ENCODE peak calls at places on chromosomes 12 and 14, in four cellular contexts. I is HL-60, Z is K562, N is GM12878. R is an unnamed sample.

GRCh38 chr12:8446642-8447547 is 8.9 kb upstream of the CLEC6A start:
- DNase-seq in N (no peak), I (no peak), Z (no peak), R (no peak)

GRCh38 chr12:84079621-84080020 is 833.0 kb downstream of the SLC6A15 start:
- DNase-seq in I (no peak), Z (no peak), N (no peak), R (no peak)

GRCh38 chr14:36365766-36366165 is 45.3 kb upstream of the MBIP start:
- DNase-seq in I (no peak), N (no peak), Z (no peak), R (no peak)

GRCh38 chr12:75438052-75438754 is 42.4 kb upstream of the GLIPR1 start:
- DNase-seq in Z (no peak), N (no peak), I (no peak), R (no peak)

GRCh38 chr14:91315844-91316267 is 71.4 kb upstream of the GPR68 start:
- DNase-seq in I (peak), N (peak), Z (no peak), R (peak)

GRCh38 chr12:76441016-76441415 is 92.8 kb upstream of the BBS10 start:
- DNase-seq in N (no peak), I (no peak), Z (no peak), R (no peak)

GRCh38 chr12:93638095-93638494 is 39.1 kb upstream of the CRADD start:
- DNase-seq in N (no peak), Z (no peak), I (no peak), R (no peak)

GRCh38 chr14:103179078-103179477 is 55.8 kb downstream of the TNFAIP2 start:
- DNase-seq in I (no peak), Z (no peak), N (no peak), R (no peak)

GRCh38 chr12:119803391-119803791 is 73.7 kb downstream of the CIT start:
- DNase-seq in N (no peak), Z (no peak), I (no peak), R (no peak)

GRCh38 chr14:61472025-61472672 is 150.8 kb downstream of the PRKCH start:
- DNase-seq in Z (no peak), I (peak), N (no peak), R (no peak)

GRCh38 chr14:73149753-73150152 is 13.4 kb downstream of the PSEN1 start:
- DNase-seq in I (no peak), N (no peak), Z (no peak), R (no peak)

GRCh38 chr12:132422057-132423043 is 67.6 kb upstream of the FBRSL1 start:
- DNase-seq in Z (no peak), I (no peak), N (no peak), R (no peak)

GRCh38 chr14:100715803-100716202 is 10.9 kb upstream of the DLK1 start:
- DNase-seq in N (no peak), I (no peak), Z (no peak), R (no peak)

GRCh38 chr14:96512122-96512521 is 9.9 kb downstream of the PAPOLA start:
- DNase-seq in Z (no peak), I (no peak), N (no peak), R (no peak)

DNA sequence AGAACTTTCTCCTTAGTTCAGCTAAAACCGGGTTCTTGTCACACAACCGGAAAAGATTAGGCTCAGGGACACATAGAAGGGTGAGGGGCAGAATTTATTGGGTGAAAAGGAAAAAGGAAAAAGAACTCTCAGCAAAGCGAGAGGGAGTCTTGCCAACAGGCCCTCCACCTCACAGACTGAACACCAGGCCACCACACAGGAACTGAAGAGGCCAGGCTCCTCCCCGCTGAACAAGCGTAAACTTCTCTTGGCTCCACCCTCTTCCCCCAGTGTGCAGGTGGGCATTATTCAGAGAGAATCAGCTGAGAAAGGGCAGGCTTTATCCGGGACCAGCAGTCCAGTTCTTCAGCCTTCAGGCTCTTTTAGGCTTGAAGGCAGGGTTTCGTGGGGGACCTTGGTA is 125.6 kb upstream of the FGD4 start:
- DNase-seq in I (no peak), N (no peak), Z (peak), R (no peak)
- TF ChIP-seq SPI1 in I (no peak), N (no peak), Z (no peak), R (peak)

GRCh38 chr12:48017496-48017895 is 13.2 kb upstream of the COL2A1 start:
- DNase-seq in Z (no peak), I (no peak), N (no peak), R (no peak)
- TF ChIP-seq SPI1 in Z (no peak), I (no peak), N (no peak), R (no peak)

GRCh38 chr12:31023271-31023724 is 50.4 kb upstream of the DDX11 start:
- DNase-seq in Z (no peak), I (no peak), N (no peak), R (no peak)

GRCh38 chr12:31021181-31021580 is 52.5 kb upstream of the DDX11 start:
- DNase-seq in N (no peak), I (no peak), Z (no peak), R (no peak)

GRCh38 chr12:31020385-31021166 is 53.1 kb upstream of the DDX11 start:
- DNase-seq in I (no peak), Z (no peak), N (no peak), R (no peak)

GRCh38 chr12:31019561-31020308 is 53.9 kb upstream of the DDX11 start:
- DNase-seq in Z (no peak), I (no peak), N (no peak), R (no peak)

GRCh38 chr12:31021809-31022492 is 51.7 kb upstream of the DDX11 start:
- DNase-seq in Z (no peak), N (no peak), I (no peak), R (no peak)
- TF ChIP-seq SPI1 in Z (no peak), N (no peak), I (no peak), R (no peak)

DNA sequence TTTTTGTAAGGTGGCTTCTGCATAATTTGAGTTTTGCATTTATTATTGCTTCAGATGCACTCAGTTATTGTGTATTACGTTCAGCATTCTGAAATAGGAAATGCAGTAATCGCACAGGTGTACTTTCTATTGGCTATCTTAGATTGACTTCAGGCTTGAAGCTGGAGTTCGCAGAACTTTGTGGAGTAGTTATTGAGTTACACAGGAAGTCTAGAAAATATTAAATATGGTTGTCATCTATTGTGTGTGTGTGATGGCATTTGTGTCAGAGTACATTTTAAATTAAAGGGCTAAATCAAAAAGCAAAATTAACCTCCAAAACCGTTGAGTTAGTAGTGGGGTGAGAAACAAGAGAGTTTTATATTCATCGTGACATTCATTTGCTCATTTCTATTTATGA is 2.7 kb downstream of the ARID2 start:
- DNase-seq in Z (peak), N (no peak), I (peak), R (no peak)
- TF ChIP-seq SPI1 in Z (no peak), N (no peak), I (no peak), R (peak)